ENCODE peak calls at places on chromosome 17, in eight cellular contexts. Q is A549; M is body of pancreas; U is mucosa of gallbladder; Z is A172; F is CD8-positive, alpha-beta memory T cell; O is type B pancreatic cell; N is stimulated activated CD8-positive, alpha-beta memory T cell treated with anti-CD3 and anti-CD28 coated beads, Interleukin-4, amount 100 ng/mL, for 48 hours. V is an unnamed sample.
A peak's percentile ranks its signal among the peaks of the same experiment; 100 is the strongest.

GRCh38 chr17:67557921-67558320 is 159.8 kb upstream of the NOL11 start:
- DNase-seq in F (no peak), U (no peak), M (no peak), O (no peak), Q (no peak), Z (no peak), N (no peak), V (no peak)

GRCh38 chr17:58679263-58680037 is 12.4 kb downstream of the TEX14 start:
- DNase-seq in Z (peak; percentile 97), M (no peak), O (no peak), Q (peak; percentile 86), U (no peak), N (no peak), F (no peak), V (no peak)

GRCh38 chr17:16938496-16939270 is 33.2 kb downstream of the TNFRSF13B start:
- DNase-seq in M (no peak), N (no peak), F (peak; percentile 32), O (peak; percentile 24), Q (no peak), Z (no peak), U (no peak), V (no peak)

GRCh38 chr17:41610965-41611640 is 1.5 kb downstream of the KRT16 start:
- DNase-seq in M (no peak), N (no peak), O (no peak), Q (no peak), U (no peak), Z (no peak), F (no peak), V (no peak)

GRCh38 chr17:76376318-76377133 is 7.9 kb upstream of the SPHK1 start:
- DNase-seq in U (no peak), N (no peak), F (no peak), Q (no peak), Z (no peak), M (peak; percentile 73), O (no peak), V (no peak)

GRCh38 chr17:3712811-3713463 is 10.8 kb upstream of the HASPIN start:
- DNase-seq in Q (no peak), O (no peak), U (no peak), M (no peak), Z (no peak), N (peak; percentile 59), F (peak; percentile 15), V (no peak)

GRCh38 chr17:30458371-30458770 is 18.8 kb upstream of the GOSR1 start:
- DNase-seq in M (no peak), O (no peak), Z (no peak), U (no peak), Q (no peak), N (no peak), F (no peak), V (no peak)

GRCh38 chr17:8875957-8876356 is 8.5 kb upstream of the PIK3R6 start:
- DNase-seq in M (no peak), F (peak; percentile 26), Q (no peak), U (no peak), Z (no peak), O (no peak), N (no peak), V (no peak)

GRCh38 chr17:43769859-43770258 is 8.9 kb downstream of the DUSP3 start:
- DNase-seq in Q (no peak), O (no peak), U (no peak), N (peak; percentile 17), Z (no peak), F (no peak), M (no peak), V (no peak)

GRCh38 chr17:35684046-35684802 is 47.2 kb upstream of the RASL10B start:
- DNase-seq in Z (peak; percentile 47), Q (peak; percentile 14), O (no peak), U (no peak), M (no peak), N (no peak), F (no peak), V (no peak)

GRCh38 chr17:47684025-47684424 is 9.9 kb upstream of the TBKBP1 start:
- DNase-seq in Q (no peak), U (no peak), M (no peak), O (no peak), N (no peak), Z (no peak), F (no peak), V (no peak)